ENCODE peak calls at places on chromosome 4, in ten cellular contexts. H, Y, A, F, V, R, G, K, D and U are unnamed samples.

GRCh38 chr4:168409089-168409801 is 71.0 kb downstream of the DDX60L start:
- DNase-seq in H (peak; percentile 19), Y (no peak), A (no peak), F (no peak), V (no peak), R (no peak), G (no peak), K (no peak), D (no peak), U (no peak)

GRCh38 chr4:38105475-38105874 is 145.3 kb downstream of the PTTG2 start:
- DNase-seq in H (no peak), Y (no peak), A (no peak), F (no peak), V (no peak), R (no peak), G (no peak), K (no peak), D (no peak), U (no peak)

GRCh38 chr4:48138511-48138910 is 4.5 kb upstream of the TXK start:
- DNase-seq in H (no peak), Y (no peak), A (no peak), F (no peak), V (no peak), R (no peak), G (no peak), K (no peak), D (no peak), U (no peak)

GRCh38 chr4:116180056-116180690 is 905.2 kb downstream of the TRAM1L1 start:
- DNase-seq in H (peak; percentile 0), Y (no peak), A (no peak), F (no peak), V (no peak), R (peak; percentile 15), G (peak; percentile 21), K (no peak), D (no peak), U (no peak)

GRCh38 chr4:4606321-4606720 is 64.5 kb upstream of the STX18 start:
- DNase-seq in H (peak; percentile 66), Y (no peak), A (no peak), F (no peak), V (no peak), R (no peak), G (no peak), K (no peak), D (no peak), U (no peak)

GRCh38 chr4:151745727-151746231 is 15.0 kb downstream of the GATB start:
- DNase-seq in H (no peak), Y (no peak), A (no peak), F (no peak), V (no peak), R (no peak), G (peak; percentile 48), K (no peak), D (peak; percentile 18), U (no peak)

GRCh38 chr4:180057891-180058643 is 2185.1 kb upstream of the TENM3 start:
- DNase-seq in H (no peak), Y (no peak), A (no peak), F (no peak), V (peak; percentile 52), R (no peak), G (peak; percentile 70), K (peak; percentile 72), D (no peak), U (peak; percentile 51)

GRCh38 chr4:17614416-17615299 is at the start of gene MED28:
- DNase-seq in H (peak; percentile 91), Y (peak; percentile 76), A (peak; percentile 91), F (peak; percentile 92), V (peak; percentile 94), R (peak; percentile 93), G (peak; percentile 97), K (peak; percentile 93), D (peak; percentile 98), U (peak; percentile 94)

GRCh38 chr4:37835806-37836205 is 9.3 kb downstream of the PGM2 start:
- DNase-seq in H (no peak), Y (no peak), A (no peak), F (no peak), V (no peak), R (no peak), G (no peak), K (no peak), D (no peak), U (no peak)

GRCh38 chr4:121656269-121656641 is 40.5 kb downstream of the ANXA5 start:
- DNase-seq in H (peak; percentile 58), Y (peak; percentile 4), A (no peak), F (no peak), V (no peak), R (peak; percentile 36), G (peak; percentile 70), K (no peak), D (peak; percentile 47), U (no peak)

GRCh38 chr4:186486172-186486571 is 69.2 kb downstream of the MTNR1A start:
- DNase-seq in H (peak; percentile 13), Y (no peak), A (no peak), F (no peak), V (no peak), R (no peak), G (no peak), K (no peak), D (no peak), U (no peak)

GRCh38 chr4:173493041-173493440 is 37.0 kb downstream of the HAND2 start:
- DNase-seq in H (no peak), Y (no peak), A (no peak), F (no peak), V (no peak), R (no peak), G (peak; percentile 51), K (no peak), D (no peak), U (no peak)

GRCh38 chr4:156946508-156947197 is 24.9 kb downstream of the PDGFC start:
- DNase-seq in H (peak; percentile 98), Y (no peak), A (no peak), F (no peak), V (no peak), R (peak; percentile 93), G (peak; percentile 9), K (no peak), D (no peak), U (no peak)

GRCh38 chr4:106766519-106766918 is 269.6 kb downstream of the DKK2 start:
- DNase-seq in H (no peak), Y (no peak), A (no peak), F (no peak), V (no peak), R (no peak), G (peak; percentile 39), K (no peak), D (no peak), U (no peak)

GRCh38 chr4:174047363-174047762 is 236.1 kb downstream of the FBXO8 start:
- DNase-seq in H (no peak), Y (no peak), A (no peak), F (no peak), V (no peak), R (no peak), G (no peak), K (no peak), D (no peak), U (no peak)

GRCh38 chr4:162682651-162683050 is 484.0 kb downstream of the NAF1 start:
- DNase-seq in H (no peak), Y (no peak), A (no peak), F (no peak), V (no peak), R (no peak), G (peak; percentile 63), K (no peak), D (no peak), U (no peak)

GRCh38 chr4:105637409-105638258 is 70.9 kb downstream of the INTS12 start:
- DNase-seq in H (peak; percentile 39), Y (peak; percentile 35), A (no peak), F (no peak), V (peak; percentile 21), R (no peak), G (no peak), K (no peak), D (no peak), U (peak; percentile 69)

GRCh38 chr4:8340721-8341680 is 71.4 kb downstream of the HTRA3 start:
- DNase-seq in H (no peak), Y (no peak), A (no peak), F (no peak), V (no peak), R (no peak), G (no peak), K (no peak), D (no peak), U (peak; percentile 44)

GRCh38 chr4:160372390-160372789 is 1269.5 kb downstream of the RAPGEF2 start:
- DNase-seq in H (no peak), Y (no peak), A (no peak), F (no peak), V (no peak), R (no peak), G (no peak), K (no peak), D (no peak), U (no peak)

GRCh38 chr4:52052475-52052780 is 1.3 kb downstream of the SPATA18 start:
- DNase-seq in H (no peak), Y (no peak), A (no peak), F (no peak), V (no peak), R (no peak), G (peak; percentile 14), K (no peak), D (no peak), U (no peak)

GRCh38 chr4:98516042-98516440 is 142.4 kb downstream of the TSPAN5 start:
- DNase-seq in H (peak; percentile 88), Y (no peak), A (no peak), F (no peak), V (no peak), R (no peak), G (peak; percentile 16), K (no peak), D (peak; percentile 26), U (no peak)

GRCh38 chr4:123974419-123975105 is 578.0 kb downstream of the SPRY1 start:
- DNase-seq in H (peak; percentile 82), Y (no peak), A (no peak), F (no peak), V (no peak), R (no peak), G (no peak), K (no peak), D (no peak), U (no peak)

GRCh38 chr4:75639124-75639695 is 8.9 kb upstream of the CDKL2 start:
- DNase-seq in H (no peak), Y (no peak), A (no peak), F (no peak), V (no peak), R (no peak), G (no peak), K (no peak), D (no peak), U (no peak)

GRCh38 chr4:145061325-145061920 is 36.6 kb downstream of the ANAPC10 start:
- DNase-seq in H (peak; percentile 46), Y (peak; percentile 16), A (no peak), F (no peak), V (no peak), R (peak; percentile 40), G (peak; percentile 58), K (no peak), D (no peak), U (no peak)

GRCh38 chr4:10026485-10026884 is 5.2 kb upstream of the SLC2A9 start:
- DNase-seq in H (no peak), Y (no peak), A (no peak), F (no peak), V (no peak), R (no peak), G (no peak), K (no peak), D (no peak), U (no peak)

GRCh38 chr4:8384397-8385060 is 56.0 kb downstream of the ACOX3 start:
- DNase-seq in H (no peak), Y (no peak), A (no peak), F (no peak), V (no peak), R (no peak), G (no peak), K (no peak), D (no peak), U (no peak)

GRCh38 chr4:100147198-100147597 is 43.1 kb downstream of the DDIT4L start:
- DNase-seq in H (no peak), Y (no peak), A (no peak), F (no peak), V (no peak), R (no peak), G (no peak), K (no peak), D (no peak), U (no peak)

GRCh38 chr4:37993806-37994205 is 33.6 kb downstream of the PTTG2 start:
- DNase-seq in H (no peak), Y (no peak), A (no peak), F (no peak), V (no peak), R (no peak), G (peak; percentile 73), K (no peak), D (no peak), U (no peak)